ENCODE peak calls at places on chromosomes 4 and X, in five cellular contexts. One of them, this sample, is unnamed.

GRCh38 chrX:48505481-48505880 is 3.3 kb upstream of the PORCN start:
- DNase-seq in GM12878: no peak
- DNase-seq in gastrocnemius medialis: no peak
- DNase-seq in astrocyte of the spinal cord: no peak
- DNase-seq in esophagus squamous epithelium: no peak
- DNase-seq in this sample: no peak

GRCh38 chrX:28920554-28920953 is 333.3 kb downstream of the IL1RAPL1 start:
- DNase-seq in GM12878: no peak
- DNase-seq in gastrocnemius medialis: no peak
- DNase-seq in astrocyte of the spinal cord: peak; percentile 5
- DNase-seq in esophagus squamous epithelium: no peak
- DNase-seq in this sample: peak; percentile 3

GRCh38 chr4:164169591-164169990 is 584.3 kb upstream of the SMIM31 start:
- DNase-seq in GM12878: no peak
- DNase-seq in gastrocnemius medialis: no peak
- DNase-seq in astrocyte of the spinal cord: peak; percentile 64
- DNase-seq in esophagus squamous epithelium: no peak
- DNase-seq in this sample: peak; percentile 1

GRCh38 chr4:78776031-78776728 is at the start of gene BMP2K:
- DNase-seq in GM12878: no peak
- DNase-seq in gastrocnemius medialis: peak; percentile 65
- DNase-seq in astrocyte of the spinal cord: peak; percentile 72
- DNase-seq in esophagus squamous epithelium: peak; percentile 43
- DNase-seq in this sample: peak; percentile 75

GRCh38 chr4:121697626-121698025 is 846 bp upstream of the ANXA5 start:
- DNase-seq in GM12878: no peak
- DNase-seq in gastrocnemius medialis: no peak
- DNase-seq in astrocyte of the spinal cord: no peak
- DNase-seq in esophagus squamous epithelium: no peak
- DNase-seq in this sample: no peak

GRCh38 chr4:31237242-31237641 is 517.1 kb downstream of the PCDH7 start:
- DNase-seq in GM12878: no peak
- DNase-seq in gastrocnemius medialis: no peak
- DNase-seq in astrocyte of the spinal cord: peak; percentile 34
- DNase-seq in esophagus squamous epithelium: no peak
- DNase-seq in this sample: no peak

GRCh38 chrX:123155327-123155726 is 28.8 kb upstream of the GRIA3 start:
- DNase-seq in GM12878: no peak
- DNase-seq in gastrocnemius medialis: no peak
- DNase-seq in astrocyte of the spinal cord: no peak
- DNase-seq in esophagus squamous epithelium: no peak
- DNase-seq in this sample: no peak

GRCh38 chr4:164931551-164932324 is 45.7 kb downstream of the TRIM61 start:
- DNase-seq in GM12878: no peak
- DNase-seq in gastrocnemius medialis: no peak
- DNase-seq in astrocyte of the spinal cord: no peak
- DNase-seq in esophagus squamous epithelium: no peak
- DNase-seq in this sample: no peak

GRCh38 chrX:100743009-100743615 is 11.2 kb upstream of the SYTL4 start:
- DNase-seq in GM12878: no peak
- DNase-seq in gastrocnemius medialis: no peak
- DNase-seq in astrocyte of the spinal cord: no peak
- DNase-seq in esophagus squamous epithelium: no peak
- DNase-seq in this sample: peak; percentile 51

GRCh38 chr4:151644625-151645024 is 116.2 kb downstream of the GATB start:
- DNase-seq in GM12878: no peak
- DNase-seq in gastrocnemius medialis: no peak
- DNase-seq in astrocyte of the spinal cord: no peak
- DNase-seq in esophagus squamous epithelium: no peak
- DNase-seq in this sample: no peak

GRCh38 chr4:26346203-26346620 is 25.4 kb downstream of the RBPJ start:
- DNase-seq in GM12878: no peak
- DNase-seq in gastrocnemius medialis: no peak
- DNase-seq in astrocyte of the spinal cord: no peak
- DNase-seq in esophagus squamous epithelium: no peak
- DNase-seq in this sample: peak; percentile 82

GRCh38 chrX:30713061-30713525 is 59.9 kb downstream of the GK start:
- DNase-seq in GM12878: peak; percentile 85
- DNase-seq in gastrocnemius medialis: no peak
- DNase-seq in astrocyte of the spinal cord: peak; percentile 59
- DNase-seq in esophagus squamous epithelium: no peak
- DNase-seq in this sample: peak; percentile 83

GRCh38 chrX:103310592-103311400 is at the start of gene BEX2:
- DNase-seq in GM12878: no peak
- DNase-seq in gastrocnemius medialis: peak; percentile 28
- DNase-seq in astrocyte of the spinal cord: peak; percentile 15
- DNase-seq in esophagus squamous epithelium: no peak
- DNase-seq in this sample: peak; percentile 17

GRCh38 chr4:75671802-75672421 is 1.3 kb downstream of the G3BP2 start:
- DNase-seq in GM12878: no peak
- DNase-seq in gastrocnemius medialis: no peak
- DNase-seq in astrocyte of the spinal cord: peak; percentile 11
- DNase-seq in esophagus squamous epithelium: no peak
- DNase-seq in this sample: peak; percentile 16

GRCh38 chr4:6121276-6121850 is 79.0 kb downstream of the JAKMIP1 start:
- DNase-seq in GM12878: no peak
- DNase-seq in gastrocnemius medialis: no peak
- DNase-seq in astrocyte of the spinal cord: no peak
- DNase-seq in esophagus squamous epithelium: no peak
- DNase-seq in this sample: no peak

GRCh38 chr4:125315571-125316390 is 1.0 kb downstream of the FAT4 start:
- DNase-seq in GM12878: no peak
- DNase-seq in gastrocnemius medialis: peak; percentile 22
- DNase-seq in astrocyte of the spinal cord: peak; percentile 73
- DNase-seq in esophagus squamous epithelium: no peak
- DNase-seq in this sample: peak; percentile 62

GRCh38 chrX:41542151-41542935 is 95.2 kb downstream of the NYX start:
- DNase-seq in GM12878: no peak
- DNase-seq in gastrocnemius medialis: no peak
- DNase-seq in astrocyte of the spinal cord: peak; percentile 20
- DNase-seq in esophagus squamous epithelium: no peak
- DNase-seq in this sample: no peak

GRCh38 chrX:435536-436122 is 48.9 kb upstream of the PPP2R3B start:
- DNase-seq in GM12878: no peak
- DNase-seq in gastrocnemius medialis: no peak
- DNase-seq in astrocyte of the spinal cord: no peak
- DNase-seq in esophagus squamous epithelium: no peak
- DNase-seq in this sample: no peak

GRCh38 chr4:151087467-151087866 is 12.0 kb upstream of the RPS3A start:
- DNase-seq in GM12878: no peak
- DNase-seq in gastrocnemius medialis: no peak
- DNase-seq in astrocyte of the spinal cord: no peak
- DNase-seq in esophagus squamous epithelium: no peak
- DNase-seq in this sample: no peak

GRCh38 chr4:47729086-47729763 is 108.6 kb downstream of the CORIN start:
- DNase-seq in GM12878: no peak
- DNase-seq in gastrocnemius medialis: no peak
- DNase-seq in astrocyte of the spinal cord: peak; percentile 8
- DNase-seq in esophagus squamous epithelium: no peak
- DNase-seq in this sample: no peak

GRCh38 chrX:15524417-15524816 is 23.8 kb downstream of the BMX start:
- DNase-seq in GM12878: no peak
- DNase-seq in gastrocnemius medialis: no peak
- DNase-seq in astrocyte of the spinal cord: peak; percentile 53
- DNase-seq in esophagus squamous epithelium: no peak
- DNase-seq in this sample: peak; percentile 87

GRCh38 chr4:3476341-3476747 is 13.2 kb downstream of the DOK7 start:
- DNase-seq in GM12878: no peak
- DNase-seq in gastrocnemius medialis: peak; percentile 30
- DNase-seq in astrocyte of the spinal cord: no peak
- DNase-seq in esophagus squamous epithelium: no peak
- DNase-seq in this sample: no peak

GRCh38 chrX:56812515-56813105 is 83.6 kb downstream of the NBDY start:
- DNase-seq in GM12878: peak; percentile 56
- DNase-seq in gastrocnemius medialis: no peak
- DNase-seq in astrocyte of the spinal cord: no peak
- DNase-seq in esophagus squamous epithelium: no peak
- DNase-seq in this sample: no peak

GRCh38 chr4:103424853-103425252 is 226.7 kb upstream of the CENPE start:
- DNase-seq in GM12878: no peak
- DNase-seq in gastrocnemius medialis: no peak
- DNase-seq in astrocyte of the spinal cord: no peak
- DNase-seq in esophagus squamous epithelium: no peak
- DNase-seq in this sample: peak; percentile 60

GRCh38 chr4:1408418-1408817 is 2.2 kb upstream of the NKX1-1 start:
- DNase-seq in GM12878: no peak
- DNase-seq in gastrocnemius medialis: no peak
- DNase-seq in astrocyte of the spinal cord: no peak
- DNase-seq in esophagus squamous epithelium: no peak
- DNase-seq in this sample: no peak

GRCh38 chr4:181509073-181509472 is 734.1 kb upstream of the TENM3 start:
- DNase-seq in GM12878: no peak
- DNase-seq in gastrocnemius medialis: no peak
- DNase-seq in astrocyte of the spinal cord: no peak
- DNase-seq in esophagus squamous epithelium: no peak
- DNase-seq in this sample: no peak

GRCh38 chrX:51834076-51834475 is 59.3 kb upstream of the MAGED1 start:
- DNase-seq in GM12878: no peak
- DNase-seq in gastrocnemius medialis: no peak
- DNase-seq in astrocyte of the spinal cord: no peak
- DNase-seq in esophagus squamous epithelium: no peak
- DNase-seq in this sample: no peak

GRCh38 chr4:172225457-172225856 is 412.3 kb downstream of the GALNTL6 start:
- DNase-seq in GM12878: no peak
- DNase-seq in gastrocnemius medialis: no peak
- DNase-seq in astrocyte of the spinal cord: no peak
- DNase-seq in esophagus squamous epithelium: no peak
- DNase-seq in this sample: no peak

GRCh38 chrX:77446840-77447239 is 349 bp upstream of the FGF16 start:
- DNase-seq in GM12878: no peak
- DNase-seq in gastrocnemius medialis: no peak
- DNase-seq in astrocyte of the spinal cord: no peak
- DNase-seq in esophagus squamous epithelium: no peak
- DNase-seq in this sample: peak; percentile 21

GRCh38 chr4:144648042-144648441 is 2.1 kb downstream of the HHIP start:
- DNase-seq in GM12878: no peak
- DNase-seq in gastrocnemius medialis: no peak
- DNase-seq in astrocyte of the spinal cord: peak; percentile 23
- DNase-seq in esophagus squamous epithelium: no peak
- DNase-seq in this sample: no peak

GRCh38 chr4:139177888-139178609 is 1.0 kb upstream of the ELF2 start:
- DNase-seq in GM12878: peak; percentile 48
- DNase-seq in gastrocnemius medialis: peak; percentile 95
- DNase-seq in astrocyte of the spinal cord: peak; percentile 96
- DNase-seq in esophagus squamous epithelium: peak; percentile 71
- DNase-seq in this sample: peak; percentile 95

GRCh38 chr4:1578968-1579833 is 104.9 kb downstream of the FAM53A start:
- DNase-seq in GM12878: no peak
- DNase-seq in gastrocnemius medialis: peak; percentile 57
- DNase-seq in astrocyte of the spinal cord: peak; percentile 33
- DNase-seq in esophagus squamous epithelium: peak; percentile 31
- DNase-seq in this sample: peak; percentile 77

GRCh38 chr4:176054942-176055341 is 10.7 kb upstream of the WDR17 start:
- DNase-seq in GM12878: no peak
- DNase-seq in gastrocnemius medialis: no peak
- DNase-seq in astrocyte of the spinal cord: no peak
- DNase-seq in esophagus squamous epithelium: no peak
- DNase-seq in this sample: no peak

GRCh38 chr4:147847947-147848590 is 116.2 kb downstream of the ARHGAP10 start:
- DNase-seq in GM12878: no peak
- DNase-seq in gastrocnemius medialis: no peak
- DNase-seq in astrocyte of the spinal cord: no peak
- DNase-seq in esophagus squamous epithelium: no peak
- DNase-seq in this sample: no peak
- H3K4me3 ChIP-seq in GM12878: no peak overlapping the region
- H3K4me3 ChIP-seq in gastrocnemius medialis: no peak overlapping the region
- H3K4me3 ChIP-seq in astrocyte of the spinal cord: no peak overlapping the region
- H3K4me3 ChIP-seq in esophagus squamous epithelium: no peak overlapping the region
- H3K4me3 ChIP-seq in this sample: no peak overlapping the region

DNA sequence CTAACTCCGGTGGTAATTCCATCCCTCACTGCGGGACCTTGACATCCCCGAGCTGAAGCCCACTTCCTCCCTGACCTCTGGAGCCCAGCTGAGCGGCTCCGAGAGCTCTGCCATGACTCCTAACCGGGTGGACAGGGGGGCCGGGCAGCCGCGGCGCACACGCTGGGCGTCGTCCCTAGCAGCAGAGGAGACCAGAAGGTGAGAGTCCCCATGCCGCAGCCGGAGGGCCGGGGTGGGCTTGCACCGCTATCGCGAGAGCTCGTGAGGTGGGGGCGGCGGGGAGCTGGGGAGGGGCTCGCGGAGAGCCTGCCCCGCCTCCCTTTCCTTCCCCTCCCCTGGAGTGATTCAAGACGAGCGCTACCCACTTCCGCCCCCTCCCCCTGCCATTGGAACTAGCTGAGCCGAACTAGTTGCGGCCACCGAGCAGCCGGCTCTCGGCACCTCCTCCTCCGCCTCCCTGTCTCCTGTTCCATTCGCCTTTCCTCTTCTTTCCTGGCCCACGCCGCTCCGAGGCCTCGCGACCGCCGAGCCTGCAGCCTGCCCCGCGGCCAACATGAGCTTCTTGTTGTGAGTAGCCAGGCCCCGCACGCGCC is at the start of gene MOB1B:
- DNase-seq in GM12878: peak; percentile 34
- DNase-seq in gastrocnemius medialis: peak; percentile 74
- DNase-seq in astrocyte of the spinal cord: peak; percentile 90
- DNase-seq in esophagus squamous epithelium: peak; percentile 11
- DNase-seq in this sample: peak; percentile 89
- TF ChIP-seq CTCF in GM12878: peak; percentile 23
- TF ChIP-seq CTCF in gastrocnemius medialis: peak; percentile 15
- TF ChIP-seq CTCF in astrocyte of the spinal cord: peak; percentile 40
- TF ChIP-seq CTCF in esophagus squamous epithelium: peak; percentile 32
- TF ChIP-seq CTCF in this sample: peak; percentile 36

DNA sequence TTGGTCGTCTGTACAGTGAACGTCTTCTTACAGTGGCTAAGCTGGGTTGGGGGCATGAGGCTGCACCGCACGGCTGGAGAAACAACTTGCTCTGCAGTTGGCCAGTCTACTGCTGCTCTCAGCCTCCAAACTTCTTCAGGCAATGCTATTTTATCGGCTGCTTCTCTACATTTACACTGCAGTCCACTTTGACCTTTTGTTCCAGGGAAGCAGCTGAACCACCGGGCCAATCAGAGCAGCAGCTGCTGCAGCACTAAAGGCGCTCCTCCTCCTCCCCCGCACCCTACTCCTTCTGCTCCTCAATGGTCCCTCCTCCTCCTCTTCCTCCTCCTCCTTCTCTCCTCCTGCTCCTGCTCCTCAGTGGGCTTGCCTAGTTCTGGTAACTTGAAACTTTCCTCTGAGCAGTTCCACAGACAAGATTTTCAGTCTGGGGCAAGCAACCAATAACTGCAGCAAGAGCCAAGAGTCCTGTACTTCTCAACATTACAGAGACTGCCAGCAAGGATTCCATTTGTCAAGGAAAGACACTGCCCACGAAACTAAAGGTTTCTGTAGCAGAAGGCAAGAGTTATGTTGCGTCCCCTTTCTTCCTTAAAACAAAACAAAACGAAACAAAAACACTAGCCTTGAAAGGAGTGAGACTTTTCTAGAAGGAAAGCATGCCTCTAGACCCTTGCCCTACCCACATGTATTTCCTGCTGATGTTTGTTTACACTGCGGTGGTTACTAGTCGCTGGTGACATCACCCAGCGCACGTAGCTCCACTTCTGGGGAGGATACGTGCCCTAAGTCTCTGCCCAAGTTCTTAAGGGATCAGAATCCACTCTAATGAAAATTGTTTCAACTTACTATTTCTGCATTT is 125.7 kb upstream of the NAP1L5 start:
- DNase-seq in GM12878: peak; percentile 57
- DNase-seq in gastrocnemius medialis: peak; percentile 85
- DNase-seq in astrocyte of the spinal cord: peak; percentile 98
- DNase-seq in esophagus squamous epithelium: peak; percentile 24
- DNase-seq in this sample: peak; percentile 98
- H3K4me3 ChIP-seq in GM12878: peak overlapping the region; percentile 64
- H3K4me3 ChIP-seq in gastrocnemius medialis: peak overlapping the region; percentile 60
- H3K4me3 ChIP-seq in astrocyte of the spinal cord: peak overlapping the region; percentile 70
- H3K4me3 ChIP-seq in esophagus squamous epithelium: peak overlapping the region; percentile 54
- H3K4me3 ChIP-seq in this sample: peak overlapping the region; percentile 62

GRCh38 chrX:44945736-44946135 is 72.7 kb downstream of the KDM6A start:
- DNase-seq in GM12878: no peak
- DNase-seq in gastrocnemius medialis: no peak
- DNase-seq in astrocyte of the spinal cord: no peak
- DNase-seq in esophagus squamous epithelium: no peak
- DNase-seq in this sample: no peak
- TF ChIP-seq CTCF in GM12878: peak; percentile 27
- TF ChIP-seq CTCF in gastrocnemius medialis: no peak
- TF ChIP-seq CTCF in astrocyte of the spinal cord: peak; percentile 1
- TF ChIP-seq CTCF in esophagus squamous epithelium: no peak
- TF ChIP-seq CTCF in this sample: no peak